ENCODE peak calls at places on chromosomes 7 and 10, in seven cellular contexts. C, L, I, X, M, G and S are unnamed samples.

GRCh38 chr10:62157601-62158000 is 111.0 kb downstream of the RTKN2 start:
- DNase-seq in G (no peak), C (no peak), L (no peak), X (no peak), I (no peak), M (no peak), S (no peak)

GRCh38 chr10:48531486-48531885 is 73.4 kb downstream of the ARHGAP22 start:
- DNase-seq in X (no peak), I (peak), C (no peak), M (no peak), L (no peak), G (no peak), S (no peak)

GRCh38 chr7:1087952-1088920 is at the start of gene GPER1:
- DNase-seq in G (no peak), L (peak), C (peak), M (no peak), X (no peak), I (peak), S (peak)

GRCh38 chr10:101512741-101513140 is 75.3 kb downstream of the POLL start:
- DNase-seq in I (peak), L (no peak), M (no peak), C (no peak), G (no peak), X (no peak), S (no peak)

GRCh38 chr7:80838643-80839042 is 80.2 kb downstream of the SEMA3C start:
- DNase-seq in G (no peak), C (no peak), X (no peak), I (no peak), L (no peak), M (no peak), S (no peak)

GRCh38 chr7:38034062-38034907 is 113.8 kb downstream of the EPDR1 start:
- DNase-seq in M (no peak), I (peak), C (no peak), G (no peak), L (no peak), X (no peak), S (no peak)

GRCh38 chr10:2464476-2464875 is 602.9 kb upstream of the PFKP start:
- DNase-seq in M (no peak), L (no peak), G (no peak), C (no peak), I (no peak), X (no peak), S (no peak)

GRCh38 chr10:16440396-16441105 is 3.7 kb downstream of the PTER start:
- DNase-seq in G (no peak), I (peak), C (no peak), L (no peak), X (no peak), M (no peak), S (no peak)